ENCODE peak calls at places on chromosome 3, in five cellular contexts. S is cardiac muscle cell, Y is GDM1, D is foreskin fibroblast, H is left lobe of liver. Q is an unnamed sample.
A peak's percentile ranks its signal among the peaks of the same experiment; 100 is the strongest.

GRCh38 chr3:23874359-23875120 is 42.2 kb downstream of the NKIRAS1 start:
- DNase-seq in S (peak; percentile 63), Y (no peak), D (peak; percentile 77), H (no peak), Q (no peak)

GRCh38 chr3:28982906-28983305 is 298.0 kb upstream of the RBMS3 start:
- DNase-seq in S (no peak), Y (no peak), D (no peak), H (no peak), Q (no peak)

GRCh38 chr3:194686816-194687637 is 1.3 kb downstream of the FAM43A start:
- DNase-seq in S (peak; percentile 70), Y (peak; percentile 19), D (peak; percentile 78), H (no peak), Q (peak; percentile 67)

GRCh38 chr3:130827486-130827885 is 66.4 kb upstream of the ATP2C1 start:
- DNase-seq in S (no peak), Y (no peak), D (no peak), H (no peak), Q (no peak)

GRCh38 chr3:179026636-179027035 is 45.0 kb downstream of the ZMAT3 start:
- DNase-seq in S (peak; percentile 32), Y (no peak), D (peak; percentile 56), H (no peak), Q (no peak)

GRCh38 chr3:181549266-181549665 is 162.5 kb upstream of the SOX2 start:
- DNase-seq in S (no peak), Y (no peak), D (no peak), H (no peak), Q (no peak)

GRCh38 chr3:10353160-10353559 is 32.2 kb upstream of the SEC13 start:
- DNase-seq in S (no peak), Y (no peak), D (peak; percentile 28), H (no peak), Q (no peak)

GRCh38 chr3:149128856-149129255 is 582 bp upstream of the HPS3 start:
- DNase-seq in S (no peak), Y (no peak), D (peak; percentile 26), H (no peak), Q (no peak)

GRCh38 chr3:178436773-178437172 is 99.5 kb upstream of the KCNMB2 start:
- DNase-seq in S (peak; percentile 72), Y (no peak), D (peak; percentile 59), H (no peak), Q (peak; percentile 26)

GRCh38 chr3:172687501-172687900 is 23.4 kb downstream of the NCEH1 start:
- DNase-seq in S (no peak), Y (no peak), D (peak; percentile 45), H (no peak), Q (no peak)

GRCh38 chr3:155560594-155560993 is 184.3 kb downstream of the PLCH1 start:
- DNase-seq in S (no peak), Y (no peak), D (peak; percentile 56), H (no peak), Q (no peak)

GRCh38 chr3:126355777-126356372 is 1.3 kb downstream of the KLF15 start:
- DNase-seq in S (peak; percentile 98), Y (no peak), D (peak; percentile 90), H (peak; percentile 98), Q (peak; percentile 48)

GRCh38 chr3:150878290-150878689 is 26.9 kb downstream of the MINDY4B start:
- DNase-seq in S (no peak), Y (no peak), D (no peak), H (no peak), Q (no peak)

GRCh38 chr3:129971368-129972052 is 3.0 kb upstream of the TRH start:
- DNase-seq in S (no peak), Y (no peak), D (no peak), H (no peak), Q (no peak)

GRCh38 chr3:188437921-188438320 is 284.0 kb downstream of the LPP start:
- DNase-seq in S (no peak), Y (no peak), D (no peak), H (no peak), Q (no peak)

GRCh38 chr3:24229468-24230263 is 265.0 kb downstream of the THRB start:
- DNase-seq in S (no peak), Y (no peak), D (no peak), H (peak; percentile 55), Q (no peak)

GRCh38 chr3:20849975-20850374 is 664.0 kb upstream of the SGO1 start:
- DNase-seq in S (no peak), Y (no peak), D (no peak), H (no peak), Q (no peak)

GRCh38 chr3:31704651-31705179 is 172.0 kb downstream of the STT3B start:
- DNase-seq in S (no peak), Y (no peak), D (peak; percentile 89), H (no peak), Q (no peak)

GRCh38 chr3:114290911-114291901 is 2.6 kb upstream of the TIGIT start:
- DNase-seq in S (peak; percentile 64), Y (peak; percentile 13), D (peak; percentile 48), H (peak; percentile 49), Q (peak; percentile 40)

GRCh38 chr3:120506828-120507774 is 56.3 kb upstream of the FSTL1 start:
- DNase-seq in S (peak; percentile 70), Y (no peak), D (peak; percentile 88), H (no peak), Q (peak; percentile 37)

GRCh38 chr3:194130807-194131589 is 5.0 kb upstream of the HES1 start:
- DNase-seq in S (peak; percentile 38), Y (no peak), D (no peak), H (peak; percentile 59), Q (no peak)

GRCh38 chr3:102481050-102481449 is 46.2 kb downstream of the ZPLD1 start:
- DNase-seq in S (no peak), Y (no peak), D (no peak), H (no peak), Q (no peak)

GRCh38 chr3:149909923-149910322 is 60.8 kb downstream of the PFN2 start:
- DNase-seq in S (no peak), Y (no peak), D (no peak), H (no peak), Q (peak; percentile 48)

GRCh38 chr3:148211725-148212124 is 486.0 kb upstream of the AGTR1 start:
- DNase-seq in S (peak; percentile 14), Y (no peak), D (peak; percentile 54), H (no peak), Q (no peak)

GRCh38 chr3:171778493-171778892 is 31.8 kb downstream of the PLD1 start:
- DNase-seq in S (no peak), Y (no peak), D (no peak), H (no peak), Q (no peak)

Q was measured in D341Med.